ENCODE peak calls at places on chromosomes 16 and 17, in four cellular contexts. L is thyroid gland, J is upper lobe of left lung, N is body of pancreas. A is an unnamed sample.

GRCh38 chr17:2689411-2690164 is 22.0 kb downstream of the CLUH start:
- DNase-seq in N (no peak), J (peak; percentile 78), L (no peak), A (peak; percentile 79)

GRCh38 chr17:2892305-2892971 is 96.2 kb downstream of the RAP1GAP2 start:
- DNase-seq in N (peak; percentile 91), J (no peak), L (no peak), A (no peak)

GRCh38 chr17:26792486-26792885 is 501.4 kb upstream of the WSB1 start:
- DNase-seq in J (no peak), L (no peak), N (no peak), A (no peak)

GRCh38 chr16:35142809-35143192 is 1683.4 kb downstream of the TP53TG3F start:
- DNase-seq in L (no peak), N (no peak), J (no peak), A (no peak)

GRCh38 chr17:50352072-50352692 is 6.3 kb downstream of the XYLT2 start:
- DNase-seq in J (no peak), L (no peak), N (no peak), A (peak; percentile 81)

GRCh38 chr16:57115504-57116182 is 23.3 kb downstream of the CPNE2 start:
- DNase-seq in J (peak; percentile 53), L (peak; percentile 62), N (peak; percentile 30), A (no peak)

GRCh38 chr17:71964559-71964958 is 156.3 kb upstream of the SOX9 start:
- DNase-seq in J (no peak), N (no peak), L (no peak), A (no peak)

GRCh38 chr17:63041251-63041650 is 75.2 kb downstream of the TANC2 start:
- DNase-seq in N (no peak), L (no peak), J (no peak), A (no peak)

GRCh38 chr17:60864674-60865080 is 187.0 kb downstream of the BCAS3 start:
- DNase-seq in J (no peak), L (no peak), N (no peak), A (no peak)

GRCh38 chr17:248337-249235 is 67.1 kb upstream of the DOC2B start:
- DNase-seq in J (no peak), N (peak; percentile 1), L (no peak), A (no peak)

GRCh38 chr17:9332164-9332527 is 243.5 kb downstream of the STX8 start:
- DNase-seq in J (no peak), L (no peak), N (no peak), A (no peak)

GRCh38 chr16:79664407-79664806 is 63.9 kb upstream of the MAF start:
- DNase-seq in N (no peak), L (no peak), J (no peak), A (no peak)

GRCh38 chr16:30782486-30783279 is 4.3 kb downstream of the ZNF629 start:
- DNase-seq in N (no peak), L (no peak), J (peak; percentile 77), A (no peak)

GRCh38 chr17:179721-180379 is 1.6 kb downstream of the DOC2B start:
- DNase-seq in N (no peak), J (no peak), L (no peak), A (no peak)

DNA sequence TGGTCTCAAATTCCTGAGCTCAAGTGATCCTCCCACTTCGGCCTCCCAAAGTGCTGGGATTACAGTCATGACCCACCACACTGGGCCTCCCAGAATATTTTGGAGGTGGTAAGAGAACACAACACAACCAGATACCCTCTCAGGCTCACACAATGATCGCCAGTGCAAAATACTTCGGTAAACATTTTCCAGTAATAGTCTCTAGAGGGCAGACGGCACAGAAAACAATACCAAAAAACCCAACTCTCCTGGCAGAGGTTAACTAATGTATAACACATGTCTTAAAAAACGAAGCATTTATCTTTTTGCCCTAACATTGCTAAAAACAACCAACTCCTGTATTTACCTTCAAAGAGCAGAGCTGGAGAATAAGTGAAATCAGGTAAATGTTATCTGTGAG is 10.5 kb downstream of the NUFIP2 start:
- DNase-seq in L (no peak), N (no peak), J (no peak), A (no peak)
- TF ChIP-seq POLR2A in L (no peak), N (no peak), J (no peak), A (no peak)

GRCh38 chr17:8176197-8176940 is at the start of gene TMEM107:
- DNase-seq in J (peak; percentile 96), L (peak; percentile 90), N (peak; percentile 90), A (peak; percentile 97)
- TF ChIP-seq POLR2A in J (peak; percentile 64), L (no peak), N (no peak), A (no peak)

DNA sequence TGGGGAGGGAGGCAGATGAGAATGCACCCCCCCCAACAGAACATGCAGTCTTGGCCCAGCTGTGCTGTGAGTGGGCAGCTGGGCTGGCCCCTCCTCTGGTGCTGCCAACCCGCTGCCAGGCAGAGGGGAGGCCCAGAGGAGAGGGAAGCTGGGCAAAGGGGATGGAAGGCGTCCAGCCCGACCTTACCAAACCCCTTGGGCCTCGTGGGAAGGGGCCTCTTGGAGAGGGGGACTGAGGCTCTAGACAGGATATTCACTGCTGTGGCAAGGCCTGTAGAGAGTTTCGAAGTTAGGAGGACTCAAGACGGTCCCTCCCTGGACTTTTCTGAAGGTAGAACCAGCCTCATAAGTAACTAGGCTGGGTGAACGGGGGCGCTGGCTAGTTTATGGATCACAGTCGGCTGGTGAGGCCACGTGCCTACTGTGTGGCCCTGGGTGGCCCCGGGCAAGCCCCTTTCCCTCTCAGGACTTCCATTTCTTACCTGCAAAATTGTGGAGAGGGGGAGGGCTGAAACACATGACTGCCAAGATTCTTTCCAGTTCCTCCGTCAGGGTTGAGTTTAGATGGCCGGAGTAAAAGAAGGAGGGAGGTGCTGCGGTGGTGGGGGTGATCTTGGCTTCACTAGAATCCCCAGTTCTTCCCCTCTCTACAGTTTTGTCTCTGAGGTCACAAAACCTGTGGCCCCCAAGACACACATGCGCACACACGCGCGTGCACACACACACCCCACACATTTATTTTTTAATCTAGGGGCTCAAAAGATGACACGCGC is 807 bp upstream of the STAT5A start:
- DNase-seq in L (peak; percentile 63), N (peak; percentile 20), J (no peak), A (peak; percentile 90)
- TF ChIP-seq POLR2A in L (no peak), N (no peak), J (peak; percentile 69), A (no peak)

GRCh38 chr17:42019509-42020404 is at the start of gene NKIRAS2:
- DNase-seq in J (peak; percentile 99), N (peak; percentile 95), L (peak; percentile 94), A (peak; percentile 90)
- TF ChIP-seq POLR2A in J (peak; percentile 79), N (peak; percentile 13), L (no peak), A (no peak)

DNA sequence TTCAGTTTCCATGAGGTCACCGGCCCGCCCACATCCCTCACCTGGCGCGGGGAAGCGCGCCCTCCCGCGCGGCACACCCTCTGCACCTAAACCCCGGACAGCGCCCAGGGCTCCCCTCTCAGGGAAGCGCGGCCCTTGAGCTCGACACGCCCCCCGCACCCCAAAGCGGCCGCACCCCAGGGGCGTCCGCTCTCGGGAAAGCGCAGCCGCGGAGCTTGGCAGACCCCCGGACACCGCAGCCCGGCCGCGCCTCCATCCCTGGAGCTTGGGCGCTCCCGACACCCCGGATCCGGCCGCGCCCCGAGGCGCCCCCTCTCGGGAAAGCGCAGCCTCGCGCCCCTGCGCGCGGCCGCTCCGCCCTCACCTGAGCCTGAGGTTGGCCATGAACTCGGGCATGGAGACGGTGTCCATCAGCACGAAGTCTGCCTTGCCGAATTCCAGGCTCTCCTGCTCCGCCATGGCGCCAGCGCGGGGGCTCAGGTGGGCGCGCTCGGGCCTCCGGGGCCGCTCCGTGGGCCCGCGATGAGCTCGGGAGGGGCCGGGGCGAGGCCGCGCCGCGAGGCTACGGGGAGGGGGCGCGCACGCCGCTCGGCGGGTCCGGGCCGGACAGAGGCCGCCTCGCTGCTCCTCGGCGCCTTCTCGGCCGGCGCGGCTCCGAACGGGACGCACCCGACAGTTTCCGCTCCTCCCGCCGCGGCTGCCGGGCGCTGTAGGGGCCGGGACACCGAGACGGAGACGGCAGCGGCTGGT is at the start of gene MYO1D:
- DNase-seq in L (peak; percentile 85), J (peak; percentile 94), N (peak; percentile 86), A (peak; percentile 48)
- TF ChIP-seq POLR2A in L (peak; percentile 83), J (peak; percentile 85), N (peak; percentile 85), A (peak; percentile 19)

A was measured in lower leg skin.